ENCODE peak calls at places on chromosomes 11 and 22, in five cellular contexts. R, S, K, U and L are unnamed samples.

GRCh38 chr22:33354928-33355327 is 296.7 kb upstream of the SYN3 start:
- DNase-seq in R (no peak), S (no peak), K (no peak), U (no peak), L (no peak)

GRCh38 chr11:36577859-36578258 is 10.1 kb downstream of the RAG1 start:
- DNase-seq in R (no peak), S (no peak), K (no peak), U (no peak), L (no peak)

GRCh38 chr11:107385361-107385982 is 72.2 kb downstream of the CWF19L2 start:
- DNase-seq in R (no peak), S (no peak), K (no peak), U (no peak), L (no peak)

GRCh38 chr11:69880041-69880802 is 61.0 kb upstream of the FGF3 start:
- DNase-seq in R (no peak), S (no peak), K (no peak), U (no peak), L (no peak)

GRCh38 chr11:1330473-1330872 is 21.0 kb upstream of the TOLLIP start:
- DNase-seq in R (no peak), S (no peak), K (no peak), U (no peak), L (no peak)

GRCh38 chr11:75276696-75277095 is 36.1 kb downstream of the TPBGL start:
- DNase-seq in R (no peak), S (no peak), K (no peak), U (no peak), L (peak)

GRCh38 chr11:93330446-93330984 is at the start of gene DEUP1:
- DNase-seq in R (no peak), S (peak), K (no peak), U (peak), L (no peak)

GRCh38 chr22:32535531-32536190 is 61.0 kb downstream of the FBXO7 start:
- DNase-seq in R (no peak), S (no peak), K (no peak), U (no peak), L (no peak)

GRCh38 chr11:44632466-44633123 is 67.1 kb downstream of the CD82 start:
- DNase-seq in R (no peak), S (no peak), K (no peak), U (peak), L (peak)

GRCh38 chr11:123063396-123064267 is 1.7 kb upstream of the HSPA8 start:
- DNase-seq in R (no peak), S (peak), K (no peak), U (peak), L (peak)

GRCh38 chr22:37418627-37419369 is 8.5 kb downstream of the ELFN2 start:
- DNase-seq in R (no peak), S (no peak), K (no peak), U (no peak), L (no peak)

GRCh38 chr11:125141686-125142535 is 22.6 kb upstream of the PKNOX2 start:
- DNase-seq in R (no peak), S (no peak), K (no peak), U (no peak), L (no peak)

GRCh38 chr22:50048066-50048765 is 9.9 kb downstream of the TTLL8 start:
- DNase-seq in R (no peak), S (no peak), K (no peak), U (no peak), L (no peak)

GRCh38 chr11:76560219-76560618 is 110.3 kb downstream of the LRRC32 start:
- DNase-seq in R (no peak), S (no peak), K (no peak), U (no peak), L (no peak)

GRCh38 chr11:832529-833113 is at the start of gene CD151:
- DNase-seq in R (no peak), S (no peak), K (no peak), U (no peak), L (no peak)

GRCh38 chr11:118872403-118872821 is 11.3 kb upstream of the CXCR5 start:
- DNase-seq in R (no peak), S (no peak), K (no peak), U (peak), L (no peak)

GRCh38 chr22:36343070-36343719 is 44.6 kb downstream of the MYH9 start:
- DNase-seq in R (no peak), S (no peak), K (no peak), U (no peak), L (no peak)

GRCh38 chr11:64400096-64400495 is 41.1 kb downstream of the RPS6KA4 start:
- DNase-seq in R (no peak), S (no peak), K (no peak), U (no peak), L (no peak)

GRCh38 chr11:86174101-86175046 is 70.2 kb upstream of the EED start:
- DNase-seq in R (peak), S (peak), K (peak), U (peak), L (peak)

GRCh38 chr11:125591659-125592304 is 870 bp upstream of the STT3A start:
- DNase-seq in R (no peak), S (peak), K (no peak), U (peak), L (peak)

GRCh38 chr11:27945323-27945722 is 162.6 kb downstream of the KIF18A start:
- DNase-seq in R (no peak), S (no peak), K (no peak), U (no peak), L (no peak)

GRCh38 chr11:92329644-92330043 is 105.0 kb downstream of the FAT3 start:
- DNase-seq in R (no peak), S (no peak), K (no peak), U (no peak), L (no peak)

GRCh38 chr22:46411347-46411746 is 75.8 kb downstream of the TRMU start:
- DNase-seq in R (no peak), S (no peak), K (no peak), U (no peak), L (no peak)

GRCh38 chr11:62423012-62423411 is 4.2 kb downstream of the SCGB1A1 start:
- DNase-seq in R (no peak), S (no peak), K (no peak), U (no peak), L (no peak)

GRCh38 chr11:77993902-77994301 is 566 bp downstream of the INTS4 start:
- DNase-seq in R (no peak), S (no peak), K (no peak), U (no peak), L (no peak)

GRCh38 chr11:3022982-3023381 is 30.9 kb upstream of the NAP1L4 start:
- DNase-seq in R (no peak), S (no peak), K (no peak), U (no peak), L (no peak)

GRCh38 chr22:44369916-44370804 is 57.4 kb upstream of the SHISAL1 start:
- DNase-seq in R (no peak), S (no peak), K (no peak), U (no peak), L (no peak)

GRCh38 chr11:84829162-84829561 is 798.0 kb downstream of the DLG2 start:
- DNase-seq in R (no peak), S (no peak), K (no peak), U (no peak), L (no peak)

GRCh38 chr22:44661070-44661469 is 40.9 kb upstream of the PRR5 start:
- DNase-seq in R (no peak), S (no peak), K (no peak), U (no peak), L (no peak)

GRCh38 chr11:40293655-40294342 is 1165.7 kb downstream of the LRRC4C start:
- DNase-seq in R (peak), S (peak), K (no peak), U (no peak), L (peak)

GRCh38 chr11:40292636-40293585 is 1166.5 kb downstream of the LRRC4C start:
- DNase-seq in R (no peak), S (peak), K (no peak), U (no peak), L (no peak)

GRCh38 chr11:40290031-40290650 is 1169.3 kb downstream of the LRRC4C start:
- DNase-seq in R (no peak), S (no peak), K (no peak), U (no peak), L (no peak)

GRCh38 chr11:40289370-40289769 is 1170.1 kb downstream of the LRRC4C start:
- DNase-seq in R (no peak), S (no peak), K (no peak), U (no peak), L (no peak)

GRCh38 chr11:40291304-40292100 is 1168.0 kb downstream of the LRRC4C start:
- DNase-seq in R (no peak), S (no peak), K (no peak), U (no peak), L (no peak)
- H3K27ac ChIP-seq in R (peak), S (no peak), K (no peak), U (no peak), L (no peak)

GRCh38 chr11:65503923-65504670 is 5.3 kb downstream of the MALAT1 start:
- DNase-seq in R (no peak), S (no peak), K (no peak), U (no peak), L (no peak)

GRCh38 chr11:65503606-65503922 is 4.7 kb downstream of the MALAT1 start:
- DNase-seq in R (no peak), S (no peak), K (no peak), U (no peak), L (no peak)

GRCh38 chr11:65502274-65502851 is 3.5 kb downstream of the MALAT1 start:
- DNase-seq in R (no peak), S (no peak), K (no peak), U (no peak), L (no peak)

GRCh38 chr11:65501530-65502273 is 2.9 kb downstream of the MALAT1 start:
- DNase-seq in R (no peak), S (no peak), K (no peak), U (no peak), L (no peak)

GRCh38 chr11:65502852-65503603 is 4.2 kb downstream of the MALAT1 start:
- DNase-seq in R (no peak), S (peak), K (no peak), U (no peak), L (no peak)
- TF ChIP-seq POLR2A in R (peak), S (peak), K (peak), U (no peak), L (peak)

GRCh38 chr11:114764563-114764962 is 86.2 kb downstream of the NXPE2 start:
- DNase-seq in R (no peak), S (no peak), K (no peak), U (no peak), L (no peak)

GRCh38 chr11:114758627-114759026 is 80.3 kb downstream of the NXPE2 start:
- DNase-seq in R (no peak), S (no peak), K (no peak), U (no peak), L (no peak)

GRCh38 chr11:114762437-114762836 is 84.1 kb downstream of the NXPE2 start:
- DNase-seq in R (peak), S (peak), K (no peak), U (peak), L (peak)
- TF ChIP-seq CTCF in R (peak), S (peak), K (no peak), U (no peak), L (peak)

GRCh38 chr11:119875841-119876600 is 147.0 kb upstream of the NECTIN1 start:
- DNase-seq in R (no peak), S (no peak), K (no peak), U (no peak), L (no peak)

GRCh38 chr11:119873761-119874421 is 144.9 kb upstream of the NECTIN1 start:
- DNase-seq in R (no peak), S (no peak), K (no peak), U (no peak), L (no peak)

GRCh38 chr11:119874660-119875238 is 145.7 kb upstream of the NECTIN1 start:
- DNase-seq in R (no peak), S (no peak), K (no peak), U (no peak), L (no peak)

GRCh38 chr11:119876841-119877240 is 147.8 kb upstream of the NECTIN1 start:
- DNase-seq in R (no peak), S (no peak), K (no peak), U (no peak), L (no peak)

DNA sequence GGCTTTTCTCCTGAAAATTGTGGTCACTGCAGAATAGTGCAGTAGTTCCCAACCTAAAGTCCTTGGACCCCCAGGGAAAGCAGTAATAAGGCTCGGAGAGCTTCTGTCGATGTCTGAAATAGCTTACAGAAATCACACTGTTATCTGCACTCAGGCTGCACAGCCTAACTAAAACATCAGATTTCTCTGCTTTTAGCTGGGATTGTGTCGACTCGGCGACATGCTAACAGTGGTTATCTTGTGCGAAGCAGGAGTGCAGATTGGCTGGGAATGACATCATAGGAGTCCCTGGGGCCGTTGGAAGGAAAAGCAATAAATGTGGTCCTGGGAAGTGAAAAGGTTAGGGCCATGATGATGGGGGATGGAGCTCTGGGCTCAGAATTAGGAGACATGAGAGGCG is 143.9 kb upstream of the NECTIN1 start:
- DNase-seq in R (no peak), S (no peak), K (no peak), U (no peak), L (no peak)
- H3K27ac ChIP-seq in R (no peak), S (no peak), K (no peak), U (no peak), L (no peak)

GRCh38 chr22:20299736-20300136 is 20.1 kb downstream of the DGCR6L start:
- DNase-seq in R (no peak), S (no peak), K (no peak), U (peak), L (peak)
- TF ChIP-seq POLR2A in R (no peak), S (no peak), K (no peak), U (no peak), L (no peak)

GRCh38 chr11:132772712-132773545 is 759.4 kb downstream of the OPCML start:
- DNase-seq in R (no peak), S (no peak), K (no peak), U (no peak), L (no peak)
- TF ChIP-seq CTCF in R (no peak), S (no peak), K (no peak), U (no peak), L (no peak)

DNA sequence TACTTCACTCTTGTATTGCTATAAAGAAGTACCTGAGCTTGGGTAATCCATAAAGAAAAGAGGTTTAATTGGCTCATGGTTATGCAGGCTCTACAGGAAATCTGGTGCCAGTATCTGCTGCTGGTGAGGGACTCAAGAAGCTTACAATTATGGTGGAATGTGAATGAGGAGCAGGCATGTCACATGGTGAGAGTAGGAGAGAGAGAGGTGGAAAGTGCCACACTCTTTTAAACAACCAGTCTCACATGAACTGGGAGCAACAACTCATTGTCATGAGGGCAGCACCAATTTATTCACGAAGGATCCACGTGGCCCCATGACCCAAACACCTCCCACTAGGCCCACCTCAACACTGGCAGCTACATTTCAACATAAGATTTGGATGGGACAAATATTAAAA is 24.6 kb upstream of the IGLL5 start:
- DNase-seq in R (no peak), S (no peak), K (no peak), U (no peak), L (no peak)
- H3K27ac ChIP-seq in R (no peak), S (no peak), K (no peak), U (no peak), L (no peak)